ENCODE peak calls at places on chromosomes 5 and 9, in five cellular contexts. One of them, this sample, is unnamed.

GRCh38 chr5:11602298-11602697 is 301.9 kb downstream of the CTNND2 start:
- DNase-seq in HFF-Myc: no peak
- DNase-seq in transverse colon: no peak
- DNase-seq in AG04450: no peak
- DNase-seq in psoas muscle: no peak
- DNase-seq in this sample: no peak

GRCh38 chr9:5586391-5586802 is 42.5 kb upstream of the RIC1 start:
- DNase-seq in transverse colon: no peak
- DNase-seq in AG04450: peak; percentile 37
- DNase-seq in HFF-Myc: no peak
- DNase-seq in psoas muscle: no peak
- DNase-seq in this sample: no peak

GRCh38 chr5:50947892-50948683 is 281.7 kb downstream of the PARP8 start:
- DNase-seq in psoas muscle: no peak
- DNase-seq in transverse colon: no peak
- DNase-seq in AG04450: no peak
- DNase-seq in HFF-Myc: no peak
- DNase-seq in this sample: peak; percentile 45

GRCh38 chr9:92196400-92196799 is 81.2 kb upstream of the SPTLC1 start:
- DNase-seq in transverse colon: no peak
- DNase-seq in psoas muscle: no peak
- DNase-seq in AG04450: no peak
- DNase-seq in HFF-Myc: no peak
- DNase-seq in this sample: no peak

GRCh38 chr9:105632807-105633206 is 29.4 kb upstream of the TAL2 start:
- DNase-seq in psoas muscle: no peak
- DNase-seq in transverse colon: no peak
- DNase-seq in HFF-Myc: no peak
- DNase-seq in AG04450: no peak
- DNase-seq in this sample: no peak

GRCh38 chr5:142829821-142830220 is 59.6 kb downstream of the ARHGAP26 start:
- DNase-seq in transverse colon: no peak
- DNase-seq in psoas muscle: no peak
- DNase-seq in AG04450: no peak
- DNase-seq in HFF-Myc: no peak
- DNase-seq in this sample: no peak

GRCh38 chr5:91053733-91054010 is 329.4 kb downstream of the ARRDC3 start:
- DNase-seq in AG04450: no peak
- DNase-seq in HFF-Myc: no peak
- DNase-seq in psoas muscle: no peak
- DNase-seq in transverse colon: no peak
- DNase-seq in this sample: no peak

GRCh38 chr9:126248680-126249079 is 77.9 kb upstream of the MVB12B start:
- DNase-seq in transverse colon: no peak
- DNase-seq in psoas muscle: no peak
- DNase-seq in HFF-Myc: no peak
- DNase-seq in AG04450: peak; percentile 54
- DNase-seq in this sample: no peak

GRCh38 chr5:82274343-82275266 is 3.5 kb downstream of the RPS23 start:
- DNase-seq in transverse colon: no peak
- DNase-seq in HFF-Myc: no peak
- DNase-seq in psoas muscle: no peak
- DNase-seq in AG04450: no peak
- DNase-seq in this sample: no peak

GRCh38 chr5:142325677-142326479 is 1.1 kb upstream of the SPRY4 start:
- DNase-seq in AG04450: no peak
- DNase-seq in psoas muscle: no peak
- DNase-seq in transverse colon: peak; percentile 47
- DNase-seq in HFF-Myc: no peak
- DNase-seq in this sample: peak; percentile 60

GRCh38 chr5:156326718-156327259 is at the start of gene SGCD:
- DNase-seq in psoas muscle: peak; percentile 88
- DNase-seq in transverse colon: peak; percentile 26
- DNase-seq in HFF-Myc: peak; percentile 88
- DNase-seq in AG04450: peak; percentile 55
- DNase-seq in this sample: peak; percentile 51

GRCh38 chr5:94632024-94632423 is 13.6 kb downstream of the SLF1 start:
- DNase-seq in AG04450: no peak
- DNase-seq in psoas muscle: no peak
- DNase-seq in transverse colon: no peak
- DNase-seq in HFF-Myc: no peak
- DNase-seq in this sample: no peak

DNA sequence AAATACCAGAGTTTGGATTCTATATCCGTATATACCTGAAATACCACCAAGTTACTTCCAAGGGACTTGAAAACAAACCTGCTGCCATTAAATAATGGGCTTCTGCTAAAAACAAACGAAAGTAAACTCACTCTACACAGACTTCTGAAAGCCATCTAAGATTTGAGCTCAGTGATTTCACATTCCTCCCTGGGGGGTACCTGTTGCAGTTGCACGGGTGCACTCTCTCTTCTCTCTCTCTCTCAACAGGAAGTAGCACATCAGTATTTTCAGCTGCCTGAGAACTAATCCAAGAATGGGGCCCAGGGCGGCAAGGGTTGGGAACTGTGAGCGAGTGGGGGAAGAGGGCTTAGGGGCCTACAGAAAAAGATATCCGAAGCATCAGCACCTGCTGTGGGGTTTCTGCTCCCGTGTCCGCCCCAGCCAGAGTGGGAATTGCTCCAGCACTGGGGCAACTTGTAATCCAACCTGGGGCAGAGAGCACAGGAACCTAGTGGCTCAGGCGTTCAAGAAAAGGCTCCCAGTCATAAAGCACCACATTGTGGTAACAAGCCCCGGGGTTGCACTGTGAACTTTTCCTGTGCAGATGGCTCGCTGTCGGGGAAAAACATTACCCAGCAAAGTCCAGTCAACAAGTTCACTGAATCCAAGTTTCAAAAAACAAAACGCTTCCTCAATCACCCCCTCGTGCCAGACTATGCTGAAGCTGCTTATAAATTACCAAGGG is 99.8 kb downstream of the EFNA5 start:
- DNase-seq in HFF-Myc: no peak
- DNase-seq in transverse colon: peak; percentile 55
- DNase-seq in AG04450: no peak
- DNase-seq in psoas muscle: peak; percentile 52
- DNase-seq in this sample: no peak
- TF ChIP-seq CTCF in HFF-Myc: no peak
- TF ChIP-seq CTCF in transverse colon: no peak
- TF ChIP-seq CTCF in AG04450: no peak
- TF ChIP-seq CTCF in psoas muscle: no peak
- TF ChIP-seq CTCF in this sample: no peak

GRCh38 chr9:131276107-131276888 is at the start of gene FAM78A:
- DNase-seq in psoas muscle: peak; percentile 76
- DNase-seq in HFF-Myc: no peak
- DNase-seq in AG04450: no peak
- DNase-seq in transverse colon: peak; percentile 57
- DNase-seq in this sample: no peak
- TF ChIP-seq CTCF in psoas muscle: peak; percentile 10
- TF ChIP-seq CTCF in HFF-Myc: no peak
- TF ChIP-seq CTCF in AG04450: no peak
- TF ChIP-seq CTCF in transverse colon: no peak
- TF ChIP-seq CTCF in this sample: no peak

DNA sequence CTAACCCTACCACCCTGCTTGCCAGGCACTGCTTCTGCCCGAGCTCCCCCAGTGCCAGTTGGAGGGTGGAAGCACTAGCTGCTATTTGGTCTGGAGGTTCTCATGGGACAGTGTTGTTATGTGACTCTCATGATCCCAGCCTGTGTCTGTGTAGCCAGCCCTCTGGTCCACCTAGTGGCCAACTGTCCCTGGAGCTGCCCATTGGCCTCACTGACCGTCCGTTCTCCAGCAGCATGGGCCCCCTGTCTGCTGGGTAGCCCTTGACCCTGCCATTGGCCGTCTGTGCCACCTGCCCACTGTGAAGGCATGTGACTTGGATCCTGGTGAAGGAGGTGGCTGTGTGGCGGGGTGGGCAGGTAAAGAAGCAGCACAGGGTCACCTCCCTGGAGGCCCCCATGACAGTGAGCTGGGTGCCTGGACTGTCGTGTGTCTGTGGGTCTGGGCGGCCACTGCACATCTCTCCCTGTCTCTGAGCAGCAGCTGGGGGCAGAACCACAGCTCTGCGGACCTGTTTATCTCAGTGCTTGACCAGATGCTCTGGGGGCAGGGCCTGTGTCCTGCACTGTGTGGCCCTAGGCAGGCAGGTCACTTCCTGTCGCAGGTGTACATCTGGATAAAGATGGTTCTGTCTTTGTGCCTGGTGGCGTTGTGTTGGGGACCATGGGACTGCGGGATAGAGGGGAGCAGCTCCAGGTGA is 11.4 kb downstream of the PHF2 start:
- DNase-seq in AG04450: no peak
- DNase-seq in psoas muscle: peak; percentile 48
- DNase-seq in HFF-Myc: no peak
- DNase-seq in transverse colon: no peak
- DNase-seq in this sample: no peak
- TF ChIP-seq CTCF in AG04450: peak; percentile 22
- TF ChIP-seq CTCF in psoas muscle: peak; percentile 15
- TF ChIP-seq CTCF in HFF-Myc: peak; percentile 29
- TF ChIP-seq CTCF in transverse colon: no peak
- TF ChIP-seq CTCF in this sample: no peak

GRCh38 chr5:43042176-43042625 is 2.1 kb upstream of the ANXA2R start:
- DNase-seq in HFF-Myc: no peak
- DNase-seq in psoas muscle: peak; percentile 90
- DNase-seq in AG04450: no peak
- DNase-seq in transverse colon: peak; percentile 79
- DNase-seq in this sample: peak; percentile 74
- TF ChIP-seq CTCF in HFF-Myc: no peak
- TF ChIP-seq CTCF in psoas muscle: peak; percentile 21
- TF ChIP-seq CTCF in AG04450: peak; percentile 33
- TF ChIP-seq CTCF in transverse colon: no peak
- TF ChIP-seq CTCF in this sample: peak; percentile 10

GRCh38 chr9:132354645-132355355 is at the start of gene SETX:
- DNase-seq in psoas muscle: peak; percentile 99
- DNase-seq in HFF-Myc: peak; percentile 79
- DNase-seq in transverse colon: peak; percentile 98
- DNase-seq in AG04450: peak; percentile 82
- DNase-seq in this sample: peak; percentile 98
- TF ChIP-seq CTCF in psoas muscle: no peak
- TF ChIP-seq CTCF in HFF-Myc: no peak
- TF ChIP-seq CTCF in transverse colon: no peak
- TF ChIP-seq CTCF in AG04450: no peak
- TF ChIP-seq CTCF in this sample: no peak

DNA sequence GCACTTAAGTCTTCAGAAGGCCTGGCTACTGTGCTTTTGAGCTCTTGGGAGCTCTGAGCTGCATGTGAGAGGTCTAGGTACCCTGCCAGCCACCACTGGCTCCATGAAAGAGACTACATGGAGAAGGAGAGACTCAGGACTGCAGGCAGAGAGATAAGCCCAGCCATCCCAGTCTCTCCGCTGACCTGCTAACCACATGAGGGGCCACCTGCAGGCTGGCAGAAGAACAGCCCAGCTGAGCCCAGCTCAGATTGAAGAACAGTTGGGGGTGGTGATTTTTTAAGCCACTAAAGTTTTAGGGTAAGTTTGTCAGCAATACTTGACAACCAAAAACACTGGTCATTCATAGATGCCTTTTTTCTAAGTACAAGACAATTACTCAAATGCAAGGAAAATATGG is 205.0 kb upstream of the PRDM9 start:
- DNase-seq in HFF-Myc: no peak
- DNase-seq in psoas muscle: no peak
- DNase-seq in AG04450: no peak
- DNase-seq in transverse colon: no peak
- DNase-seq in this sample: no peak
- TF ChIP-seq CTCF in HFF-Myc: no peak
- TF ChIP-seq CTCF in psoas muscle: no peak
- TF ChIP-seq CTCF in AG04450: no peak
- TF ChIP-seq CTCF in transverse colon: no peak
- TF ChIP-seq CTCF in this sample: no peak